ENCODE peak calls at places on chromosomes 6 and 20, in ten cellular contexts. One of them, this sample, is unnamed.

GRCh38 chr20:32574296-32575226 is 10.6 kb downstream of the NOL4L start:
- DNase-seq in Peyer's patch: no peak
- DNase-seq in HS-27A: peak
- DNase-seq in activated CD8-positive, alpha-beta memory T cell treated with anti-CD3 and anti-CD28 coated beads for 24 hours: peak
- DNase-seq in T-helper 9 cell: no peak
- DNase-seq in neuronal stem cell: no peak
- DNase-seq in stimulated activated CD4-positive, alpha-beta T cell treated with anti-CD3 and anti-CD28 coated beads, TNF-alpha, amount 100 ng/mL, for 48 hours: no peak
- DNase-seq in effector CD4-positive, alpha-beta T cell: no peak
- DNase-seq in NAMALWA: no peak
- DNase-seq in mesendoderm: peak
- DNase-seq in this sample: no peak

GRCh38 chr6:133809406-133809805 is 79.5 kb upstream of the TCF21 start:
- DNase-seq in activated CD8-positive, alpha-beta memory T cell treated with anti-CD3 and anti-CD28 coated beads for 24 hours: no peak
- DNase-seq in stimulated activated CD4-positive, alpha-beta T cell treated with anti-CD3 and anti-CD28 coated beads, TNF-alpha, amount 100 ng/mL, for 48 hours: no peak
- DNase-seq in neuronal stem cell: no peak
- DNase-seq in mesendoderm: no peak
- DNase-seq in effector CD4-positive, alpha-beta T cell: no peak
- DNase-seq in Peyer's patch: no peak
- DNase-seq in HS-27A: no peak
- DNase-seq in NAMALWA: no peak
- DNase-seq in T-helper 9 cell: no peak
- DNase-seq in this sample: no peak

GRCh38 chr20:46979603-46980241 is 85.1 kb downstream of the EYA2 start:
- DNase-seq in neuronal stem cell: no peak
- DNase-seq in effector CD4-positive, alpha-beta T cell: no peak
- DNase-seq in mesendoderm: no peak
- DNase-seq in T-helper 9 cell: no peak
- DNase-seq in NAMALWA: no peak
- DNase-seq in stimulated activated CD4-positive, alpha-beta T cell treated with anti-CD3 and anti-CD28 coated beads, TNF-alpha, amount 100 ng/mL, for 48 hours: no peak
- DNase-seq in HS-27A: no peak
- DNase-seq in activated CD8-positive, alpha-beta memory T cell treated with anti-CD3 and anti-CD28 coated beads for 24 hours: no peak
- DNase-seq in Peyer's patch: no peak
- DNase-seq in this sample: no peak

GRCh38 chr6:157145656-157146285 is 177.5 kb downstream of the TMEM242 start:
- DNase-seq in stimulated activated CD4-positive, alpha-beta T cell treated with anti-CD3 and anti-CD28 coated beads, TNF-alpha, amount 100 ng/mL, for 48 hours: no peak
- DNase-seq in activated CD8-positive, alpha-beta memory T cell treated with anti-CD3 and anti-CD28 coated beads for 24 hours: no peak
- DNase-seq in HS-27A: no peak
- DNase-seq in Peyer's patch: no peak
- DNase-seq in T-helper 9 cell: no peak
- DNase-seq in effector CD4-positive, alpha-beta T cell: no peak
- DNase-seq in neuronal stem cell: no peak
- DNase-seq in mesendoderm: no peak
- DNase-seq in NAMALWA: no peak
- DNase-seq in this sample: no peak

GRCh38 chr6:6461138-6461537 is 127.4 kb upstream of the LY86 start:
- DNase-seq in T-helper 9 cell: no peak
- DNase-seq in stimulated activated CD4-positive, alpha-beta T cell treated with anti-CD3 and anti-CD28 coated beads, TNF-alpha, amount 100 ng/mL, for 48 hours: no peak
- DNase-seq in mesendoderm: no peak
- DNase-seq in HS-27A: no peak
- DNase-seq in neuronal stem cell: no peak
- DNase-seq in NAMALWA: no peak
- DNase-seq in activated CD8-positive, alpha-beta memory T cell treated with anti-CD3 and anti-CD28 coated beads for 24 hours: no peak
- DNase-seq in effector CD4-positive, alpha-beta T cell: no peak
- DNase-seq in Peyer's patch: no peak
- DNase-seq in this sample: no peak

GRCh38 chr6:154805288-154805911 is 72.2 kb downstream of the SCAF8 start:
- DNase-seq in HS-27A: peak
- DNase-seq in activated CD8-positive, alpha-beta memory T cell treated with anti-CD3 and anti-CD28 coated beads for 24 hours: no peak
- DNase-seq in effector CD4-positive, alpha-beta T cell: no peak
- DNase-seq in T-helper 9 cell: no peak
- DNase-seq in Peyer's patch: no peak
- DNase-seq in neuronal stem cell: no peak
- DNase-seq in mesendoderm: peak
- DNase-seq in NAMALWA: peak
- DNase-seq in stimulated activated CD4-positive, alpha-beta T cell treated with anti-CD3 and anti-CD28 coated beads, TNF-alpha, amount 100 ng/mL, for 48 hours: no peak
- DNase-seq in this sample: peak

GRCh38 chr20:59933849-59934585 is 580 bp upstream of the SYCP2 start:
- DNase-seq in mesendoderm: peak
- DNase-seq in activated CD8-positive, alpha-beta memory T cell treated with anti-CD3 and anti-CD28 coated beads for 24 hours: peak
- DNase-seq in T-helper 9 cell: peak
- DNase-seq in NAMALWA: peak
- DNase-seq in stimulated activated CD4-positive, alpha-beta T cell treated with anti-CD3 and anti-CD28 coated beads, TNF-alpha, amount 100 ng/mL, for 48 hours: peak
- DNase-seq in effector CD4-positive, alpha-beta T cell: peak
- DNase-seq in HS-27A: no peak
- DNase-seq in Peyer's patch: peak
- DNase-seq in neuronal stem cell: peak
- DNase-seq in this sample: peak

GRCh38 chr6:2478200-2478599 is 232.8 kb upstream of the GMDS start:
- DNase-seq in effector CD4-positive, alpha-beta T cell: no peak
- DNase-seq in NAMALWA: no peak
- DNase-seq in Peyer's patch: no peak
- DNase-seq in HS-27A: peak
- DNase-seq in T-helper 9 cell: no peak
- DNase-seq in neuronal stem cell: no peak
- DNase-seq in stimulated activated CD4-positive, alpha-beta T cell treated with anti-CD3 and anti-CD28 coated beads, TNF-alpha, amount 100 ng/mL, for 48 hours: no peak
- DNase-seq in activated CD8-positive, alpha-beta memory T cell treated with anti-CD3 and anti-CD28 coated beads for 24 hours: no peak
- DNase-seq in mesendoderm: peak
- DNase-seq in this sample: no peak

GRCh38 chr20:10795286-10796026 is 121.7 kb upstream of the JAG1 start:
- DNase-seq in mesendoderm: no peak
- DNase-seq in T-helper 9 cell: no peak
- DNase-seq in neuronal stem cell: no peak
- DNase-seq in effector CD4-positive, alpha-beta T cell: no peak
- DNase-seq in activated CD8-positive, alpha-beta memory T cell treated with anti-CD3 and anti-CD28 coated beads for 24 hours: no peak
- DNase-seq in stimulated activated CD4-positive, alpha-beta T cell treated with anti-CD3 and anti-CD28 coated beads, TNF-alpha, amount 100 ng/mL, for 48 hours: no peak
- DNase-seq in HS-27A: no peak
- DNase-seq in Peyer's patch: no peak
- DNase-seq in NAMALWA: no peak
- DNase-seq in this sample: no peak

GRCh38 chr6:136989591-136990578 is 54.9 kb downstream of the IL20RA start:
- DNase-seq in stimulated activated CD4-positive, alpha-beta T cell treated with anti-CD3 and anti-CD28 coated beads, TNF-alpha, amount 100 ng/mL, for 48 hours: no peak
- DNase-seq in neuronal stem cell: no peak
- DNase-seq in Peyer's patch: peak
- DNase-seq in T-helper 9 cell: no peak
- DNase-seq in effector CD4-positive, alpha-beta T cell: no peak
- DNase-seq in mesendoderm: peak
- DNase-seq in NAMALWA: no peak
- DNase-seq in activated CD8-positive, alpha-beta memory T cell treated with anti-CD3 and anti-CD28 coated beads for 24 hours: no peak
- DNase-seq in HS-27A: no peak
- DNase-seq in this sample: peak

GRCh38 chr6:81731814-81732213 is 20.7 kb downstream of the TENT5A start:
- DNase-seq in mesendoderm: no peak
- DNase-seq in HS-27A: no peak
- DNase-seq in T-helper 9 cell: no peak
- DNase-seq in stimulated activated CD4-positive, alpha-beta T cell treated with anti-CD3 and anti-CD28 coated beads, TNF-alpha, amount 100 ng/mL, for 48 hours: no peak
- DNase-seq in effector CD4-positive, alpha-beta T cell: no peak
- DNase-seq in neuronal stem cell: no peak
- DNase-seq in NAMALWA: no peak
- DNase-seq in Peyer's patch: no peak
- DNase-seq in activated CD8-positive, alpha-beta memory T cell treated with anti-CD3 and anti-CD28 coated beads for 24 hours: no peak
- DNase-seq in this sample: no peak

GRCh38 chr20:55095745-55096450 is 620.5 kb downstream of the DOK5 start:
- DNase-seq in NAMALWA: no peak
- DNase-seq in T-helper 9 cell: no peak
- DNase-seq in HS-27A: no peak
- DNase-seq in effector CD4-positive, alpha-beta T cell: no peak
- DNase-seq in Peyer's patch: no peak
- DNase-seq in neuronal stem cell: no peak
- DNase-seq in activated CD8-positive, alpha-beta memory T cell treated with anti-CD3 and anti-CD28 coated beads for 24 hours: no peak
- DNase-seq in mesendoderm: no peak
- DNase-seq in stimulated activated CD4-positive, alpha-beta T cell treated with anti-CD3 and anti-CD28 coated beads, TNF-alpha, amount 100 ng/mL, for 48 hours: no peak
- DNase-seq in this sample: no peak

GRCh38 chr6:127397729-127398609 is 54.6 kb upstream of the ECHDC1 start:
- DNase-seq in T-helper 9 cell: no peak
- DNase-seq in activated CD8-positive, alpha-beta memory T cell treated with anti-CD3 and anti-CD28 coated beads for 24 hours: no peak
- DNase-seq in neuronal stem cell: no peak
- DNase-seq in Peyer's patch: no peak
- DNase-seq in NAMALWA: no peak
- DNase-seq in mesendoderm: peak
- DNase-seq in effector CD4-positive, alpha-beta T cell: no peak
- DNase-seq in HS-27A: no peak
- DNase-seq in stimulated activated CD4-positive, alpha-beta T cell treated with anti-CD3 and anti-CD28 coated beads, TNF-alpha, amount 100 ng/mL, for 48 hours: no peak
- DNase-seq in this sample: no peak

GRCh38 chr20:36717657-36718056 is 28.2 kb downstream of the NDRG3 start:
- DNase-seq in NAMALWA: peak
- DNase-seq in mesendoderm: peak
- DNase-seq in neuronal stem cell: no peak
- DNase-seq in T-helper 9 cell: no peak
- DNase-seq in stimulated activated CD4-positive, alpha-beta T cell treated with anti-CD3 and anti-CD28 coated beads, TNF-alpha, amount 100 ng/mL, for 48 hours: no peak
- DNase-seq in activated CD8-positive, alpha-beta memory T cell treated with anti-CD3 and anti-CD28 coated beads for 24 hours: no peak
- DNase-seq in HS-27A: no peak
- DNase-seq in effector CD4-positive, alpha-beta T cell: no peak
- DNase-seq in Peyer's patch: no peak
- DNase-seq in this sample: peak